ENCODE peak calls at places on chromosomes 6 and 20, in seven cellular contexts. P, G, E, H, M, C and B are unnamed samples.

GRCh38 chr20:33191955-33192354 is 24.0 kb downstream of the BPIFA2 start:
- DNase-seq in M (no peak), H (no peak), C (no peak), E (no peak), G (no peak), P (no peak), B (no peak)

GRCh38 chr20:64113796-64114355 is 6.5 kb upstream of the NPBWR2 start:
- DNase-seq in G (no peak), P (no peak), E (peak; percentile 17), H (no peak), M (no peak), C (no peak), B (no peak)

GRCh38 chr6:159973951-159974350 is 5.1 kb downstream of the IGF2R start:
- DNase-seq in C (peak; percentile 84), P (no peak), H (no peak), G (peak; percentile 64), E (no peak), M (no peak), B (no peak)

GRCh38 chr6:33161354-33162320 is 30.6 kb downstream of the COL11A2 start:
- DNase-seq in C (peak; percentile 83), M (peak; percentile 18), P (peak; percentile 97), G (peak; percentile 23), E (peak; percentile 93), H (no peak), B (peak; percentile 74)

GRCh38 chr20:58555078-58555765 is 40.0 kb upstream of the APCDD1L start:
- DNase-seq in C (no peak), E (no peak), P (no peak), M (no peak), H (no peak), G (no peak), B (no peak)

GRCh38 chr6:3584611-3585010 is 127.8 kb upstream of the SLC22A23 start:
- DNase-seq in E (no peak), P (no peak), C (no peak), M (no peak), H (no peak), G (no peak), B (no peak)

GRCh38 chr20:32344835-32345506 is 13.2 kb upstream of the ASXL1 start:
- DNase-seq in M (no peak), E (no peak), H (no peak), C (no peak), G (no peak), P (peak; percentile 52), B (peak; percentile 29)

GRCh38 chr6:45698046-45698445 is 317.6 kb downstream of the CLIC5 start:
- DNase-seq in M (no peak), H (no peak), C (no peak), G (no peak), E (no peak), P (no peak), B (no peak)

GRCh38 chr6:47700051-47700450 is 1.7 kb downstream of the ADGRF4 start:
- DNase-seq in H (no peak), E (no peak), M (no peak), G (no peak), C (no peak), P (no peak), B (peak; percentile 11)

GRCh38 chr6:7541175-7542064 is at the start of gene DSP:
- DNase-seq in P (peak; percentile 83), H (no peak), G (peak; percentile 96), C (peak; percentile 25), E (peak; percentile 36), M (peak; percentile 48), B (peak; percentile 92)

GRCh38 chr20:3115190-3116107 is 30.9 kb upstream of the AVP start:
- DNase-seq in P (peak; percentile 64), H (peak; percentile 2), G (peak; percentile 72), C (peak; percentile 51), E (peak; percentile 89), M (peak; percentile 22), B (peak; percentile 65)

GRCh38 chr20:49896204-49896603 is 19.1 kb downstream of the SPATA2 start:
- DNase-seq in P (no peak), E (no peak), C (no peak), M (no peak), G (no peak), H (no peak), B (no peak)

GRCh38 chr6:144548525-144548924 is 263.4 kb downstream of the UTRN start:
- DNase-seq in P (no peak), H (no peak), M (no peak), G (no peak), E (peak; percentile 12), C (no peak), B (no peak)

GRCh38 chr6:144547409-144547808 is 262.3 kb downstream of the UTRN start:
- DNase-seq in H (no peak), P (no peak), M (no peak), C (no peak), G (no peak), E (no peak), B (no peak)

GRCh38 chr6:144546807-144547206 is 261.7 kb downstream of the UTRN start:
- DNase-seq in P (no peak), C (no peak), E (no peak), M (no peak), H (no peak), G (no peak), B (no peak)

GRCh38 chr6:144543006-144543871 is 258.1 kb downstream of the UTRN start:
- DNase-seq in E (no peak), M (peak; percentile 32), C (peak; percentile 92), G (no peak), P (no peak), H (no peak), B (no peak)

DNA sequence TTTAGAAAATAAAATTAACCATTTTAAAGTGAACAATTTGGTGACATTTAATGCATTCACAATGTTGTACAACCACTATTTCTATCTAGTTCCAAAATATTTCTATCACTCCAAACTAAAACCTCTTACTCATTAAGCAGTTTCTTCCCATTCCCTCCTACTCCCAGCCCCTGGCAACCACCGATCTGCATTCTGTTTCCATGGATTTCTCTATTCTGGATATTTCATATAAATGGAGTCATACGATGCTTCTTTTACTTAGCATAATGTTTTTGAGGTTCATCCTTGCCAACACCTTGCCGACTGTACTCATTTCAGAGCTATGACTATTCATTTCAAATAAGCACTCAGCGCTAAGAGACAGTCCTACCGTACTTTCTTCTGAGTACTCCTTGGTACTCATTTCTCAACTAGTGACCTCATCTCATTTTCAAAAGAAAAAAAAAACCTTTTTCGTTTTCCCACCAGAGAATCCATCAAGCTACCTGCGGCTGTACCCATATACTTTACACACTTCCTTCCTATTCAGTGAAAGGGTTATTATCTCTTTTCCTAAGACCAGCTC is 259.2 kb downstream of the UTRN start:
- DNase-seq in E (no peak), P (no peak), G (no peak), H (no peak), M (no peak), C (no peak), B (no peak)
- TF ChIP-seq JUND in E (no peak), P (no peak), G (no peak), H (no peak), M (no peak), C (no peak), B (no peak)

GRCh38 chr6:101761124-101761601 is 367.7 kb downstream of the GRIK2 start:
- DNase-seq in M (no peak), H (no peak), C (no peak), G (no peak), P (no peak), E (no peak), B (no peak)
- TF ChIP-seq JUND in M (no peak), H (no peak), C (no peak), G (no peak), P (no peak), E (no peak), B (no peak)

DNA sequence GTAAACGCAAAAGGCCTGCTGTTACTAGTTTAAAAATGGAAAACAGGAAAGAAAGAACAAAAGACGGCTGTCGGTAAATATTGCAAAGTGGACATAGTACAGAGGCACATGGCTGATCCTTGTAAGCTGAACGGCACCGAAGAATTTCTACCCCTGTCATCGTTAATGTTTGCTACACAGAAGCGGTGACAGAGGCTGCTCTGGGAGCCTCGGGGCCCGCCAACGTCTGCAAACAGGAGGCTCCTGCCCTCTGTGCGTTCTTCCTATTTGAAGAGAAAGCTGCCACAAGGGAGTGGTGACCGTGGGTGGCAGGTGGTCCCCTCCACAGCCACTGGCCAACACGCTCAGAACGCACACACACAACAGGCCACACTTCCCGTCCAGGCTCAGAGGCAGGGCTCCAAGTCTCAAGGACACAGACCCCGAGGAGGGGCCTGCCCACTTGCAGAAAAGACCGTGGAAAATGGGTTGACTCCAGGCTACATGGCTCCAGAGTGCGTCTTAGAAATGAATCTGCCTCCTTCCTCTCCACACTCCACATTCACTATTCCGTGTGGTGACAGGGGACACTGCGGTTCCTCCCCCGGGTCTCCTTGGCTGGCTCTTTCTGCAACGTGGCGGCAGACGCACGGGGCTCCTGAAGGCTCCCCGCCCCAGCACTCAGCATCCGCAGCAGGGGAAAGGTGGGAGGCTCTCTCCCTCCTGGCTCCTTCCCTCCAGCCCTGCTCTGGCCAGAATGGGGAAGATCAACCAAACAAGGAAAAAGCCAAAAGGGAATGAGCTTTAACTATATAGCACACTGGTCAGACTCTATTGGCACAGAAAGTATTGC is 64.5 kb downstream of the GMPR start:
- DNase-seq in E (no peak), H (no peak), P (no peak), C (peak; percentile 51), M (no peak), G (peak; percentile 63), B (no peak)
- TF ChIP-seq JUND in E (no peak), H (no peak), P (no peak), C (no peak), M (no peak), G (no peak), B (no peak)

DNA sequence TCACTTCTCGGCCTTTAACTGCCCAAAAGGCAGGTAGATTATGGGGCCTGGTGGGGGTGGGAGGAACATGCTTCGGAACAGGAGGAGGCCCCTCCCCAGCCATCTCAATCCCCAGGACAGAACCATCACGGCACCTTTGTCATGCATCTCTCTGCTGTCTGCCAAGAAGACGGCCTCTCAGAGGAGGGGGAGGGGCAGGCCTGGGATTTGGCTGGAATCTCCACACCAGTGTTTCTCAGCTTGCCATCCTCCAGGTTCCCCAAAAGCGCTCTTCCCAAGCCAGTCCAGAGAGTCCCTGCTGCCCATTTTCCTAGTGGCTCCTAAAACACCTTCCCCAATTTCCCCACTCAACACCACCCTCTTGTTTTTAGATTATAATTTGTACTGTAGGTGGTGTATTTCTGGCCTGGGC is 2.5 kb upstream of the POU5F1 start:
- DNase-seq in M (no peak), G (no peak), H (no peak), E (no peak), C (no peak), P (peak; percentile 87), B (no peak)
- TF ChIP-seq JUND in M (no peak), G (no peak), H (no peak), E (no peak), C (no peak), P (no peak), B (no peak)